ENCODE peak calls at places on chromosomes 2 and 18, in seven cellular contexts. One of them, this sample, is unnamed.

GRCh38 chr2:70790079-70790963 is at the start of gene FIGLA:
- DNase-seq in RWPE1: no peak
- DNase-seq in pancreas: peak
- DNase-seq in CD4-positive, alpha-beta T cell: no peak
- DNase-seq in fibroblast of lung: no peak
- DNase-seq in endothelial cell: peak
- DNase-seq in cardiac fibroblast: no peak
- DNase-seq in this sample: peak

GRCh38 chr2:11872247-11872947 is 126.0 kb downstream of the LPIN1 start:
- DNase-seq in pancreas: no peak
- DNase-seq in CD4-positive, alpha-beta T cell: no peak
- DNase-seq in cardiac fibroblast: peak
- DNase-seq in endothelial cell: no peak
- DNase-seq in fibroblast of lung: no peak
- DNase-seq in RWPE1: no peak
- DNase-seq in this sample: no peak

GRCh38 chr18:8828798-8829197 is 123.4 kb downstream of the MTCL1 start:
- DNase-seq in pancreas: no peak
- DNase-seq in cardiac fibroblast: no peak
- DNase-seq in RWPE1: no peak
- DNase-seq in fibroblast of lung: no peak
- DNase-seq in CD4-positive, alpha-beta T cell: no peak
- DNase-seq in endothelial cell: no peak
- DNase-seq in this sample: no peak

GRCh38 chr18:50429207-50429948 is 54.5 kb downstream of the SKA1 start:
- DNase-seq in RWPE1: peak
- DNase-seq in pancreas: no peak
- DNase-seq in fibroblast of lung: no peak
- DNase-seq in endothelial cell: peak
- DNase-seq in cardiac fibroblast: peak
- DNase-seq in CD4-positive, alpha-beta T cell: no peak
- DNase-seq in this sample: no peak

GRCh38 chr18:79877163-79878091 is 74.0 kb downstream of the SLC66A2 start:
- DNase-seq in CD4-positive, alpha-beta T cell: no peak
- DNase-seq in cardiac fibroblast: no peak
- DNase-seq in pancreas: peak
- DNase-seq in RWPE1: no peak
- DNase-seq in endothelial cell: no peak
- DNase-seq in fibroblast of lung: no peak
- DNase-seq in this sample: peak

GRCh38 chr2:156339866-156340265 is 7.3 kb upstream of the NR4A2 start:
- DNase-seq in RWPE1: no peak
- DNase-seq in fibroblast of lung: no peak
- DNase-seq in CD4-positive, alpha-beta T cell: no peak
- DNase-seq in pancreas: no peak
- DNase-seq in cardiac fibroblast: no peak
- DNase-seq in endothelial cell: no peak
- DNase-seq in this sample: no peak

GRCh38 chr2:216546646-216547403 is 48.2 kb downstream of the RPL37A start:
- DNase-seq in endothelial cell: no peak
- DNase-seq in pancreas: no peak
- DNase-seq in fibroblast of lung: peak
- DNase-seq in CD4-positive, alpha-beta T cell: no peak
- DNase-seq in cardiac fibroblast: peak
- DNase-seq in RWPE1: peak
- DNase-seq in this sample: no peak

GRCh38 chr2:1550658-1551316 is 137.5 kb downstream of the TPO start:
- DNase-seq in RWPE1: peak
- DNase-seq in cardiac fibroblast: peak
- DNase-seq in fibroblast of lung: peak
- DNase-seq in endothelial cell: peak
- DNase-seq in CD4-positive, alpha-beta T cell: peak
- DNase-seq in pancreas: peak
- DNase-seq in this sample: peak

GRCh38 chr2:179543361-179543901 is 278.8 kb upstream of the SESTD1 start:
- DNase-seq in RWPE1: no peak
- DNase-seq in pancreas: no peak
- DNase-seq in fibroblast of lung: peak
- DNase-seq in CD4-positive, alpha-beta T cell: no peak
- DNase-seq in cardiac fibroblast: no peak
- DNase-seq in endothelial cell: no peak
- DNase-seq in this sample: no peak

GRCh38 chr2:98615481-98615880 is 7.1 kb downstream of the UNC50 start:
- DNase-seq in endothelial cell: no peak
- DNase-seq in fibroblast of lung: no peak
- DNase-seq in CD4-positive, alpha-beta T cell: no peak
- DNase-seq in cardiac fibroblast: no peak
- DNase-seq in pancreas: no peak
- DNase-seq in RWPE1: no peak
- DNase-seq in this sample: no peak
- TF ChIP-seq CTCF in endothelial cell: no peak
- TF ChIP-seq CTCF in fibroblast of lung: no peak
- TF ChIP-seq CTCF in CD4-positive, alpha-beta T cell: no peak
- TF ChIP-seq CTCF in cardiac fibroblast: peak
- TF ChIP-seq CTCF in pancreas: no peak
- TF ChIP-seq CTCF in RWPE1: no peak
- TF ChIP-seq CTCF in this sample: no peak

GRCh38 chr2:22907330-22907729 is 477.6 kb upstream of the KLHL29 start:
- DNase-seq in cardiac fibroblast: peak
- DNase-seq in fibroblast of lung: no peak
- DNase-seq in endothelial cell: no peak
- DNase-seq in RWPE1: no peak
- DNase-seq in pancreas: no peak
- DNase-seq in CD4-positive, alpha-beta T cell: no peak
- DNase-seq in this sample: no peak

GRCh38 chr2:22901471-22901870 is 483.5 kb upstream of the KLHL29 start:
- DNase-seq in endothelial cell: no peak
- DNase-seq in pancreas: no peak
- DNase-seq in fibroblast of lung: no peak
- DNase-seq in RWPE1: peak
- DNase-seq in cardiac fibroblast: no peak
- DNase-seq in CD4-positive, alpha-beta T cell: no peak
- DNase-seq in this sample: no peak

GRCh38 chr2:22902662-22903165 is 482.3 kb upstream of the KLHL29 start:
- DNase-seq in CD4-positive, alpha-beta T cell: no peak
- DNase-seq in RWPE1: no peak
- DNase-seq in fibroblast of lung: no peak
- DNase-seq in pancreas: no peak
- DNase-seq in cardiac fibroblast: no peak
- DNase-seq in endothelial cell: no peak
- DNase-seq in this sample: no peak

GRCh38 chr2:22903616-22904015 is 481.4 kb upstream of the KLHL29 start:
- DNase-seq in endothelial cell: no peak
- DNase-seq in fibroblast of lung: no peak
- DNase-seq in pancreas: no peak
- DNase-seq in cardiac fibroblast: no peak
- DNase-seq in CD4-positive, alpha-beta T cell: no peak
- DNase-seq in RWPE1: no peak
- DNase-seq in this sample: no peak

GRCh38 chr2:22904126-22904684 is 480.8 kb upstream of the KLHL29 start:
- DNase-seq in cardiac fibroblast: peak
- DNase-seq in fibroblast of lung: no peak
- DNase-seq in CD4-positive, alpha-beta T cell: no peak
- DNase-seq in RWPE1: no peak
- DNase-seq in pancreas: peak
- DNase-seq in endothelial cell: peak
- DNase-seq in this sample: peak
- TF ChIP-seq CTCF in cardiac fibroblast: no peak
- TF ChIP-seq CTCF in fibroblast of lung: peak
- TF ChIP-seq CTCF in CD4-positive, alpha-beta T cell: no peak
- TF ChIP-seq CTCF in RWPE1: peak
- TF ChIP-seq CTCF in pancreas: peak
- TF ChIP-seq CTCF in endothelial cell: peak
- TF ChIP-seq CTCF in this sample: peak

GRCh38 chr2:31888550-31888949 is 122.3 kb downstream of the MEMO1 start:
- DNase-seq in RWPE1: no peak
- DNase-seq in cardiac fibroblast: peak
- DNase-seq in fibroblast of lung: no peak
- DNase-seq in endothelial cell: no peak
- DNase-seq in pancreas: no peak
- DNase-seq in CD4-positive, alpha-beta T cell: no peak
- DNase-seq in this sample: no peak

GRCh38 chr2:31889044-31889443 is 121.8 kb downstream of the MEMO1 start:
- DNase-seq in cardiac fibroblast: no peak
- DNase-seq in RWPE1: no peak
- DNase-seq in endothelial cell: no peak
- DNase-seq in CD4-positive, alpha-beta T cell: no peak
- DNase-seq in fibroblast of lung: no peak
- DNase-seq in pancreas: no peak
- DNase-seq in this sample: no peak

GRCh38 chr2:31886700-31887099 is 124.1 kb downstream of the MEMO1 start:
- DNase-seq in cardiac fibroblast: no peak
- DNase-seq in RWPE1: no peak
- DNase-seq in CD4-positive, alpha-beta T cell: no peak
- DNase-seq in fibroblast of lung: no peak
- DNase-seq in pancreas: no peak
- DNase-seq in endothelial cell: peak
- DNase-seq in this sample: no peak
- TF ChIP-seq CTCF in cardiac fibroblast: peak
- TF ChIP-seq CTCF in RWPE1: no peak
- TF ChIP-seq CTCF in CD4-positive, alpha-beta T cell: no peak
- TF ChIP-seq CTCF in fibroblast of lung: peak
- TF ChIP-seq CTCF in pancreas: no peak
- TF ChIP-seq CTCF in endothelial cell: no peak
- TF ChIP-seq CTCF in this sample: no peak

DNA sequence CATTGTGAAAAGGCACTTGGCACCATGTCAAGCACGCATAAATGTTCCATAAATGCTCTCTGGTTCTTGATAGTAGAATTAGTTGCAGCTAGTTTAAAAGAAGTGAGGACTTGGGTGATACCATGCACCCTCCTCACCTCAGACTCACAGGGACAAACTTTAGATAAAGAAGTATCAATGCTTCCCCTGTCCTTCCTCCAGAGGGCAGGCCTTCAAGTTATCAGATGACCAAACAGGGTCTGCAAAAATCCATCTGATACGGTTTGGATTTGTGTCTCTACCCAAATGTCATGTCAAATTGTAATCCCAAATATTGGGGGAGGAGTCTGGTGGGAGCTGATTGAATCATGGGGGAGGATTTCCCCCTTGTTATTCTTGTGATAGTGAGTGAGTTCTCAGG is 54.1 kb downstream of the C1QL2 start:
- DNase-seq in pancreas: no peak
- DNase-seq in RWPE1: no peak
- DNase-seq in CD4-positive, alpha-beta T cell: no peak
- DNase-seq in fibroblast of lung: no peak
- DNase-seq in cardiac fibroblast: no peak
- DNase-seq in endothelial cell: no peak
- DNase-seq in this sample: no peak
- TF ChIP-seq CTCF in pancreas: no peak
- TF ChIP-seq CTCF in RWPE1: no peak
- TF ChIP-seq CTCF in CD4-positive, alpha-beta T cell: no peak
- TF ChIP-seq CTCF in fibroblast of lung: no peak
- TF ChIP-seq CTCF in cardiac fibroblast: no peak
- TF ChIP-seq CTCF in endothelial cell: no peak
- TF ChIP-seq CTCF in this sample: no peak

GRCh38 chr18:10442551-10442971 is 11.9 kb upstream of the APCDD1 start:
- DNase-seq in RWPE1: no peak
- DNase-seq in pancreas: no peak
- DNase-seq in cardiac fibroblast: no peak
- DNase-seq in CD4-positive, alpha-beta T cell: no peak
- DNase-seq in fibroblast of lung: no peak
- DNase-seq in endothelial cell: no peak
- DNase-seq in this sample: no peak
- TF ChIP-seq CTCF in RWPE1: no peak
- TF ChIP-seq CTCF in pancreas: no peak
- TF ChIP-seq CTCF in cardiac fibroblast: no peak
- TF ChIP-seq CTCF in CD4-positive, alpha-beta T cell: no peak
- TF ChIP-seq CTCF in fibroblast of lung: peak
- TF ChIP-seq CTCF in endothelial cell: no peak
- TF ChIP-seq CTCF in this sample: no peak

DNA sequence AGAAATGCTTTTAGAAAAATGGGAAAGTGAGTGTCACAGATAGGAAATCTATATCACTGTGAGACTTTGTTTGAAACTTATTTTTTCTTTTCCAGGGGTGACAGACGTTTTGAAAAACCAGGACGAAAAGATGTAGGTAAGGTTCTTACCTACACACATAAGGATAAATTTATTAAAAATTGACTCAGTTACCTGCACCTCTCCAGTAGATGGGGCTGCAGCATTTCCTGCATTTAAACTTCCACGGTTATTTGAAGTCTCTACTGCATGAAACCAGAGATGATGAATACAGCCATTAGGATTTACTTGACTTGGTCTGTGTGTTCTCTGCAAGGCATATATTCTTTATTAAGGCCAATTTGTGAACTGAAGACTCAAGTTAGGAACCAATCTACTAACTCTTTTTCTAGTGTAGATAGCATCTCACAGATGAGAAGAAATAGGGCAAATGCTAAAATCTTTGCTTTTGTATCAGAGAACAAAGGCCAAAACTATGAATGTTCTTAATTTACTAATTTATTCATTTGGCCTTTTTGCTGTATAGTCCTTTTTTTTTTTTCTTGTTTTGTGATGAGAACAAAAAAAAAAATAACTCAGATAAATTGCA is 15.0 kb downstream of the KCNJ13 start:
- DNase-seq in RWPE1: peak
- DNase-seq in fibroblast of lung: peak
- DNase-seq in CD4-positive, alpha-beta T cell: peak
- DNase-seq in endothelial cell: peak
- DNase-seq in pancreas: no peak
- DNase-seq in cardiac fibroblast: peak
- DNase-seq in this sample: no peak
- TF ChIP-seq CTCF in RWPE1: peak
- TF ChIP-seq CTCF in fibroblast of lung: peak
- TF ChIP-seq CTCF in CD4-positive, alpha-beta T cell: peak
- TF ChIP-seq CTCF in endothelial cell: peak
- TF ChIP-seq CTCF in pancreas: peak
- TF ChIP-seq CTCF in cardiac fibroblast: peak
- TF ChIP-seq CTCF in this sample: peak

DNA sequence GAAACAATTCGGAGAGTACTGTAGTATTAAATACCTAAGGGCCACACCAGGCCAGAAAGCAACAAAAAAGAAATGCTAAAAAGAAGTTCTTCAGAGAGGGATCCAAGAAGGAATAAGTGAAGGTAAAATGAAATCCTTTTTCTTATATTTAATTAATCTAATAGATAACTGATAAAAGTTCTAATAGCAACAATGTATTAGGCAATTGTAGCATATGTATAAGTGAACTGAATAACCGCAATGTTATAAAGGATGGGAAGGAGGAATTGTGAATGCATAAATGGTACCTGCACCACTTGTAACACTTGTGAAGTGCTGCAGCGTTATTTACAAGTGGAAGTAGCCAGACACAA is 21.8 kb downstream of the TMSB10 start:
- DNase-seq in pancreas: no peak
- DNase-seq in CD4-positive, alpha-beta T cell: no peak
- DNase-seq in endothelial cell: no peak
- DNase-seq in RWPE1: no peak
- DNase-seq in fibroblast of lung: no peak
- DNase-seq in cardiac fibroblast: no peak
- DNase-seq in this sample: no peak
- TF ChIP-seq CTCF in pancreas: peak
- TF ChIP-seq CTCF in CD4-positive, alpha-beta T cell: peak
- TF ChIP-seq CTCF in endothelial cell: no peak
- TF ChIP-seq CTCF in RWPE1: peak
- TF ChIP-seq CTCF in fibroblast of lung: no peak
- TF ChIP-seq CTCF in cardiac fibroblast: no peak
- TF ChIP-seq CTCF in this sample: peak

DNA sequence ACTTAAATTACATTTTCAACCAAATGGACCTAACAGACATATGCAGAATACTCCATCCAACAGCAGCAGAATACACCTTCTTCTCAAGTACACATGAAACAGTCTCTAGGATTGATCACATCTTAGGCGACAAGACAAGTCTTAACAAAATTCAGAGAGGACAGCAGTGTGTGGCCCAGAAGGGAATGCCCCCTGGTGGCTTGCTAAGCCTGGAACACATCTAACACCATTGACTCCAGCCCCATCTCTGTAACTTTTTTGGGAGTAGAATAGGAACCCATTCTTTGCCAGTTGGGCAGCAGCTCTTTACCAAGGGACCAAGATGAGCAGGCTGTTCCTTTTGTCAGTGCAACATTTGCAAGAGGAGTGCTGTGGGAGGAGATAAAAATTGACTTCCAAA is 249.9 kb downstream of the PLCL1 start:
- DNase-seq in RWPE1: no peak
- DNase-seq in cardiac fibroblast: peak
- DNase-seq in CD4-positive, alpha-beta T cell: peak
- DNase-seq in pancreas: no peak
- DNase-seq in fibroblast of lung: peak
- DNase-seq in endothelial cell: peak
- DNase-seq in this sample: peak
- TF ChIP-seq CTCF in RWPE1: no peak
- TF ChIP-seq CTCF in cardiac fibroblast: peak
- TF ChIP-seq CTCF in CD4-positive, alpha-beta T cell: peak
- TF ChIP-seq CTCF in pancreas: no peak
- TF ChIP-seq CTCF in fibroblast of lung: peak
- TF ChIP-seq CTCF in endothelial cell: no peak
- TF ChIP-seq CTCF in this sample: peak

This sample was measured in nephron progenitor cell.